ENCODE peak calls at places on chromosomes 16 and 17, in four cellular contexts. Z is A549, N is stromal cell of bone marrow, U is AML-193. X is an unnamed sample.
A peak's percentile ranks its signal among the peaks of the same experiment; 100 is the strongest.

GRCh38 chr17:41377546-41377945 is 4.6 kb downstream of the KRT34 start:
- DNase-seq in Z (no peak), N (no peak), U (no peak), X (no peak)

GRCh38 chr16:50842013-50842505 is 100.2 kb downstream of the CYLD start:
- DNase-seq in Z (no peak), N (no peak), U (no peak), X (no peak)

GRCh38 chr16:10371592-10371991 is 14.3 kb upstream of the ATF7IP2 start:
- DNase-seq in Z (no peak), N (no peak), U (no peak), X (no peak)

GRCh38 chr17:43774304-43775250 is 4.2 kb downstream of the DUSP3 start:
- DNase-seq in Z (no peak), N (no peak), U (no peak), X (no peak)

GRCh38 chr16:368388-369158 is 1.8 kb downstream of the MRPL28 start:
- DNase-seq in Z (no peak), N (no peak), U (no peak), X (no peak)

GRCh38 chr17:75753514-75754377 is 11.2 kb downstream of the GALK1 start:
- DNase-seq in Z (no peak), N (peak; percentile 27), U (peak; percentile 75), X (peak; percentile 69)

GRCh38 chr16:72201387-72201786 is 29.4 kb upstream of the PMFBP1 start:
- DNase-seq in Z (no peak), N (no peak), U (no peak), X (no peak)

GRCh38 chr17:78996781-78997201 is 12.8 kb downstream of the CANT1 start:
- DNase-seq in Z (no peak), N (no peak), U (no peak), X (peak; percentile 11)

GRCh38 chr17:2090210-2090641 is 35.3 kb downstream of the HIC1 start:
- DNase-seq in Z (no peak), N (no peak), U (no peak), X (no peak)

GRCh38 chr16:471353-472198 is 46.1 kb downstream of the RAB11FIP3 start:
- DNase-seq in Z (no peak), N (no peak), U (no peak), X (peak; percentile 85)

GRCh38 chr16:5738586-5738985 is 641.0 kb upstream of the EEF2KMT start:
- DNase-seq in Z (no peak), N (no peak), U (no peak), X (no peak)

GRCh38 chr16:57549730-57550129 is 7.3 kb downstream of the ADGRG5 start:
- DNase-seq in Z (no peak), N (no peak), U (no peak), X (no peak)

GRCh38 chr17:29250666-29251065 is 4.0 kb downstream of the CRYBA1 start:
- DNase-seq in Z (no peak), N (peak; percentile 34), U (no peak), X (no peak)

GRCh38 chr16:70694088-70694487 is 8.2 kb upstream of the MTSS2 start:
- DNase-seq in Z (peak; percentile 95), N (no peak), U (no peak), X (no peak)

GRCh38 chr17:78381601-78382168 is 3.2 kb downstream of the PGS1 start:
- DNase-seq in Z (no peak), N (no peak), U (peak; percentile 71), X (no peak)

GRCh38 chr16:6160303-6160702 is 1062.7 kb upstream of the EEF2KMT start:
- DNase-seq in Z (no peak), N (no peak), U (no peak), X (no peak)

GRCh38 chr16:27246439-27246838 is 22.1 kb downstream of the NSMCE1 start:
- DNase-seq in Z (no peak), N (no peak), U (no peak), X (no peak)

GRCh38 chr17:4998666-4999428 is 1.1 kb downstream of the KIF1C start:
- DNase-seq in Z (peak; percentile 44), N (no peak), U (no peak), X (no peak)

GRCh38 chr17:82985973-82986372 is 93.4 kb upstream of the METRNL start:
- DNase-seq in Z (no peak), N (no peak), U (no peak), X (peak; percentile 15)

GRCh38 chr17:27460196-27460725 is 4.0 kb downstream of the KSR1 start:
- DNase-seq in Z (no peak), N (no peak), U (no peak), X (no peak)

GRCh38 chr16:29808219-29808900 is 2.0 kb downstream of the MAZ start:
- DNase-seq in Z (no peak), N (no peak), U (no peak), X (no peak)

GRCh38 chr16:89924925-89925307 is 1.8 kb downstream of the TUBB3 start:
- DNase-seq in Z (no peak), N (no peak), U (no peak), X (no peak)

GRCh38 chr17:14359251-14359939 is 58.5 kb downstream of the HS3ST3B1 start:
- DNase-seq in Z (no peak), N (no peak), U (peak; percentile 79), X (no peak)

GRCh38 chr16:24069036-24069590 is 187.0 kb upstream of the CACNG3 start:
- DNase-seq in Z (no peak), N (no peak), U (no peak), X (no peak)

GRCh38 chr17:33832295-33832694 is 422.8 kb upstream of the CCL2 start:
- DNase-seq in Z (no peak), N (no peak), U (no peak), X (no peak)

GRCh38 chr17:49632201-49632600 is 45.7 kb downstream of the SPOP start:
- DNase-seq in Z (no peak), N (no peak), U (no peak), X (no peak)

GRCh38 chr17:9575381-9576072 is at the start of gene STX8:
- DNase-seq in Z (peak; percentile 86), N (peak; percentile 67), U (peak; percentile 55), X (peak; percentile 96)

GRCh38 chr16:67364610-67365256 is 28.6 kb downstream of the TPPP3 start:
- DNase-seq in Z (no peak), N (no peak), U (peak; percentile 51), X (no peak)

GRCh38 chr16:46713634-46714033 is 24.2 kb downstream of the ORC6 start:
- DNase-seq in Z (no peak), N (no peak), U (no peak), X (no peak)

GRCh38 chr17:16358394-16358793 is 5.1 kb upstream of the CENPV start:
- DNase-seq in Z (no peak), N (no peak), U (no peak), X (no peak)

GRCh38 chr17:57563968-57564367 is 181.1 kb downstream of the CCDC182 start:
- DNase-seq in Z (no peak), N (no peak), U (no peak), X (no peak)

X was measured in testis.